ENCODE peak calls at places on chromosomes 2 and 18, in seven cellular contexts. Z, W, V, F, O, R and T are unnamed samples.

GRCh38 chr18:24509435-24509834 is 49.0 kb downstream of the HRH4 start:
- DNase-seq in Z (no peak), W (no peak), V (no peak), F (no peak), O (no peak), R (no peak), T (no peak)

GRCh38 chr2:56565143-56565542 is 381.4 kb downstream of the CCDC85A start:
- DNase-seq in Z (no peak), W (no peak), V (no peak), F (no peak), O (no peak), R (no peak), T (no peak)

GRCh38 chr2:209933499-209934458 is 68.7 kb upstream of the RPE start:
- DNase-seq in Z (peak), W (peak), V (no peak), F (no peak), O (peak), R (peak), T (no peak)

GRCh38 chr2:12534646-12535263 is 182.0 kb upstream of the TRIB2 start:
- DNase-seq in Z (no peak), W (peak), V (no peak), F (peak), O (no peak), R (peak), T (no peak)

GRCh38 chr2:176488446-176488845 is 219.2 kb downstream of the MTX2 start:
- DNase-seq in Z (no peak), W (no peak), V (no peak), F (no peak), O (no peak), R (no peak), T (no peak)

GRCh38 chr2:105072039-105072438 is 34.2 kb downstream of the MRPS9 start:
- DNase-seq in Z (no peak), W (no peak), V (peak), F (no peak), O (no peak), R (no peak), T (no peak)

GRCh38 chr2:27039871-27040270 is 7.1 kb downstream of the TMEM214 start:
- DNase-seq in Z (no peak), W (no peak), V (no peak), F (no peak), O (no peak), R (no peak), T (no peak)

GRCh38 chr2:97005353-97005752 is 19.0 kb upstream of the FAM178B start:
- DNase-seq in Z (no peak), W (no peak), V (no peak), F (no peak), O (no peak), R (peak), T (no peak)

GRCh38 chr2:160574472-160575140 is 81.0 kb upstream of the RBMS1 start:
- DNase-seq in Z (no peak), W (peak), V (no peak), F (peak), O (no peak), R (peak), T (no peak)